ENCODE peak calls at places on chromosomes 13 and 19, in nine cellular contexts. S is heart left ventricle; U is IMR-90; I is Peyer's patch; W is SK-N-SH; N is uterus; X is CD8-positive, alpha-beta T cell; C is endodermal cell; Y is heart right ventricle. G is an unnamed sample. For H3K4me1, the result is how much of the 10 kb centered on the place peaks cover.

GRCh38 chr19:57558525-57558924 is 1.1 kb downstream of the ZNF550 start:
- DNase-seq in S (no peak), U (peak), I (no peak), W (peak), N (no peak), X (no peak), C (no peak), Y (no peak), G (no peak)

GRCh38 chr13:46866150-46866549 is 30.7 kb downstream of the HTR2A start:
- DNase-seq in S (peak), U (peak), I (no peak), W (peak), N (no peak), X (no peak), C (peak), Y (no peak), G (no peak)

GRCh38 chr13:114298866-114299265 is 15.4 kb upstream of the CHAMP1 start:
- DNase-seq in S (no peak), U (no peak), I (no peak), W (no peak), N (no peak), X (no peak), C (no peak), Y (no peak), G (no peak)

GRCh38 chr13:37403776-37404497 is 194.6 kb downstream of the POSTN start:
- DNase-seq in S (no peak), U (peak), I (no peak), W (no peak), N (no peak), X (no peak), C (no peak), Y (no peak), G (no peak)

GRCh38 chr19:6532244-6532999 is 1.6 kb downstream of the TNFSF9 start:
- DNase-seq in S (no peak), U (no peak), I (peak), W (no peak), N (no peak), X (no peak), C (peak), Y (no peak), G (no peak)

GRCh38 chr19:8180018-8180417 is 29.2 kb upstream of the CERS4 start:
- DNase-seq in S (no peak), U (no peak), I (no peak), W (no peak), N (no peak), X (no peak), C (no peak), Y (no peak), G (no peak)

GRCh38 chr13:112911883-112912282 is 57.1 kb upstream of the MCF2L start:
- DNase-seq in S (no peak), U (no peak), I (no peak), W (no peak), N (no peak), X (no peak), C (no peak), Y (no peak), G (no peak)

GRCh38 chr19:51660975-51661600 is 14.5 kb upstream of the SIGLEC14 start:
- DNase-seq in S (peak), U (peak), I (peak), W (peak), N (peak), X (peak), C (peak), Y (peak), G (peak)

GRCh38 chr13:100584901-100585300 is 3.7 kb downstream of the GGACT start:
- DNase-seq in S (no peak), U (no peak), I (no peak), W (no peak), N (no peak), X (no peak), C (no peak), Y (no peak), G (no peak)

GRCh38 chr13:97491452-97491851 is 57.5 kb downstream of the RAP2A start:
- DNase-seq in S (no peak), U (no peak), I (no peak), W (no peak), N (no peak), X (no peak), C (no peak), Y (no peak), G (no peak)

GRCh38 chr13:43478178-43478577 is 308.6 kb downstream of the ENOX1 start:
- DNase-seq in S (no peak), U (no peak), I (no peak), W (no peak), N (no peak), X (no peak), C (no peak), Y (no peak), G (no peak)

GRCh38 chr19:40598918-40599307 is 2.3 kb upstream of the LTBP4 start:
- DNase-seq in S (peak), U (no peak), I (no peak), W (no peak), N (no peak), X (no peak), C (peak), Y (no peak), G (no peak)

GRCh38 chr19:40596608-40597328 is 4.4 kb upstream of the LTBP4 start:
- DNase-seq in S (peak), U (peak), I (peak), W (peak), N (peak), X (no peak), C (peak), Y (peak), G (peak)

GRCh38 chr19:40597329-40597838 is 3.8 kb upstream of the LTBP4 start:
- DNase-seq in S (peak), U (no peak), I (no peak), W (no peak), N (no peak), X (no peak), C (no peak), Y (no peak), G (no peak)

GRCh38 chr19:40599331-40600085 is 1.7 kb upstream of the LTBP4 start:
- DNase-seq in S (no peak), U (no peak), I (no peak), W (no peak), N (peak), X (no peak), C (peak), Y (peak), G (peak)

GRCh38 chr19:40598121-40598917 is 2.9 kb upstream of the LTBP4 start:
- DNase-seq in S (peak), U (peak), I (peak), W (peak), N (peak), X (peak), C (peak), Y (peak), G (peak)
- H3K4me1 ChIP-seq in S (under half), U (under half), I (under half), W (under half), N (under half), X (half or more), C (under half), Y (half or more), G (under half)

GRCh38 chr13:40749327-40749726 is 21.7 kb downstream of the MRPS31 start:
- DNase-seq in S (no peak), U (no peak), I (no peak), W (no peak), N (no peak), X (no peak), C (no peak), Y (no peak), G (no peak)
- TF ChIP-seq CTCF in S (no peak), U (peak), I (no peak), W (peak), N (peak), X (peak), C (peak), Y (no peak), G (no peak)

DNA sequence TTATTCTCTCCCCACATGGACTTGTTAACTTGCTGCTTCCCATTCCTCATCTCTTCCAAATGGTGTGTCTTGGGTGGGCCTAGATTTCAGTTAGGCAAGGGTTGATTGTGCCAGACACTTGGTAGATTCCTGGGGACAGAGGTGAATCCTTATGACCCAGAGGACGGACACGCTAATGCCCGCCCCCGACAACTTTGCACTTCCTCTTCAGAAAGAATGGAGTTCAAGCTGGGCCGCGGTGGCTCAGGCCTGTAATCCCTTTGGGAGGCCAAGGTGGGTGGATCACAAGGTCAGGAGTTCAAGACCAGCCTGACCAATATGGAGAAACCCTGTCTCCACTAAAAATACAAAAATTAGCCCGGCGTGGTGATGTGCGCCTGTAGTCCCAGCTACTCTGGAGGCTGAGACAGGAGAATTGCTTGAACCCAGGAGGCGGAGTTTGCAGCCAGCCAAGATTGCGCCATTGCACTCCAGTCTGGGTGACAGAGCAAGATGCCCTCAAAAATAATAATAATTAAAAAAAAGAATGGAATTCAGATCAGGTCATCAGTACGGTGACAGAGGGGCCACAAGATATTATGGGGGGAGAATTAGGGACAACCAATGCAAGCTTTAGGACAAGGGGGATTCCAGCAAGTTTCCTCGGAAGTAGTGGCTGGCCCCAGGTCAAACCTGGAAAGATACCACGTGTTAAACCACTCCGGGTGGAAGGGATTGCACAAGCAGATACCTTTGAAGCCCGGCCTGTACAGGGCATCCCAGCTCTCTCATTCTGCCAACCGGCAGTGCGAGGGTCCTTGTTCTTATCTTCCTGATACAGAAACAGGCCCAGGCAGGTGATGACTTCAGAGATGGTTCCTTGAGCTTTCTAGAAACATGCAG is 2.7 kb downstream of the MYO9B start:
- DNase-seq in S (no peak), U (no peak), I (no peak), W (no peak), N (no peak), X (no peak), C (no peak), Y (no peak), G (no peak)
- H3K4me3 ChIP-seq in S (no peak), U (no peak), I (no peak), W (no peak), N (no peak), X (no peak), C (peak), Y (no peak), G (peak)

GRCh38 chr19:34178276-34178614 is 5.9 kb downstream of the LSM14A start:
- DNase-seq in S (no peak), U (no peak), I (no peak), W (no peak), N (no peak), X (no peak), C (no peak), Y (no peak), G (no peak)
- H3K4me1 ChIP-seq in S (under half), U (under half), I (half or more), W (under half), N (under half), X (half or more), C (under half), Y (half or more), G (under half)

DNA sequence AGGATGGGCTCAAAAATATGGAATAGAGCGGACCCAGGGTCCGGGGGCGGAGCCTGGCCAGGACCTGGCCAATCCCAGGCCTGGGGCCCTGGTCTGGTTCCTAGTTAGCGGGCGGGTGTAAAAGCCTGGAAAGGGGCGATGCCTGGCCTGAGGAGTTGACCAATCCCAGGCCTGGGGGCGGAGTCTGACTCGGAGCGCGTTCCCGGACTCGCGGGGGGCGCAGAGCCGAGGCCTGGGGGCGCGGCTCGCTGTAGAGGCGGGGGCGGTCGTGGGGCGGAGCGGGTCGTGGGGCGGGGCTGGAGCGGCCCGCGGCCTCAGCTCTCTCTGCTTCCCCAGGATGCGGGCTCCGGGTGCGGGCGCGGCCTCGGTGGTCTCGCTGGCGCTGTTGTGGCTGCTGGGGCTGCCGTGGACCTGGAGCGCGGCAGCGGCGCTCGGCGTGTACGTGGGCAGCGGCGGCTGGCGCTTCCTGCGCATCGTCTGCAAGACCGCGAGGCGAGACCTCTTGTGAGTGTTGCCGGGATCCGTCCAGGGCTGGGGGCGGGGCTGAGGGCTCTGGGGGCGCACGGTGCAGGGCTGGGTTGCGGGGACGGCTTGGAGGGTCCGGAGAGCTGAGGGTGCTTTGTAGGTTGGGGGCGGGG is at the start of gene SLC27A1:
- DNase-seq in S (peak), U (peak), I (peak), W (peak), N (peak), X (peak), C (peak), Y (peak), G (peak)
- TF ChIP-seq CTCF in S (no peak), U (no peak), I (no peak), W (no peak), N (no peak), X (no peak), C (no peak), Y (no peak), G (no peak)

GRCh38 chr13:68813397-68813796 is 1294.2 kb upstream of the ATXN8OS start:
- DNase-seq in S (no peak), U (no peak), I (no peak), W (no peak), N (no peak), X (no peak), C (no peak), Y (no peak), G (no peak)

DNA sequence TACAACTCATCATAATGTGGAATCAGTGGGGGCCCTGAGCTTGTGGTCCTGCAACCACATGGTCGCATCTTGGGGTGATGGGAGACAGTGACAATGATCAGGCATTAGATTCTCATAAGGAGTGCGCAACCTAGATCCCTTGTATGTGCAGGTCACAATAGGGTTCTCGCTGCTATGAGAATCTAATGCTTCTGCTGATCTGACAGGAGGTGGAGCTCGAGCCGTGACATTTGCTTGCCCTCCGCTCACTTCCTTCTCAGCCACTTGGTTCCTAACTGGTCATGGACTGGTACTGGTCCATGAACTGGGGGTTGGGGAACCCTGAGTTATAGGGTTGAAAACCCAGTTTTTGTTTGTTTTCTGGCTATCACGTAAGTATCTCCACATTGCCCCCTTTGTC is 1290.9 kb upstream of the ATXN8OS start:
- DNase-seq in S (no peak), U (no peak), I (no peak), W (no peak), N (no peak), X (no peak), C (no peak), Y (no peak), G (no peak)
- H3K4me3 ChIP-seq in S (no peak), U (no peak), I (no peak), W (no peak), N (no peak), X (no peak), C (no peak), Y (no peak), G (no peak)

DNA sequence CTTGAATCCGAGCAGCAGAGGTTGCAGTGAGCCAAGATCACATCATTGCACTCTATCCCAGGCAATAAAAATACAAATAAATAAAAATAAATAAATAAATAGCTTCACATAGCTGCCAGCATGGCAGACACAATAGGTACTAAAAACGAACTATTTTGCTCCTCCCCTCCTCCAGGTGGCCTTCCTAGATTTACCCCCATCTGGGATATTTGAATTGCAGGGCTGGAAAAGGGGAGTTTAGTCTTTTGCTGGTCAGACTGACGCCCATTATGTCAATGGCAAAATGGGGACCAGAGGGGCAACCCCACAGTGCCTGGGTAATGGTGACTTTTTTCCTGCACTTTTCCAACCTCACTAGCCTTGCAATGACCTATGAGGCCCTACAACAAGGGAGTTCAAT is 640 bp upstream of the GMFG start:
- DNase-seq in S (no peak), U (no peak), I (no peak), W (no peak), N (no peak), X (no peak), C (no peak), Y (no peak), G (no peak)
- H3K4me1 ChIP-seq in S (under half), U (under half), I (under half), W (under half), N (under half), X (under half), C (under half), Y (under half), G (under half)

GRCh38 chr19:43332058-43332922 is 21.2 kb upstream of the CD177 start:
- DNase-seq in S (no peak), U (no peak), I (no peak), W (no peak), N (no peak), X (no peak), C (peak), Y (no peak), G (no peak)
- TF ChIP-seq CTCF in S (no peak), U (no peak), I (no peak), W (no peak), N (no peak), X (no peak), C (no peak), Y (no peak), G (no peak)